ENCODE peak calls at places on chromosomes 1 and 21, in eight cellular contexts. P is Daoy, E is AG04449, H is NCI-H524, L is body of pancreas, Y is iPS-NIHi11, Q is MCF 10A, G is foreskin fibroblast. N is an unnamed sample.

GRCh38 chr1:240285541-240285940 is 193.9 kb downstream of the FMN2 start:
- DNase-seq in P (no peak), G (peak), Y (no peak), E (peak), H (no peak), L (no peak), Q (peak), N (no peak)

GRCh38 chr1:234896477-234897364 is 231.9 kb downstream of the TOMM20 start:
- DNase-seq in H (no peak), E (no peak), L (no peak), Y (no peak), Q (no peak), G (no peak), P (peak), N (no peak)

GRCh38 chr1:167516404-167517388 is 1.6 kb downstream of the CD247 start:
- DNase-seq in G (no peak), L (no peak), Y (no peak), E (no peak), P (no peak), H (no peak), Q (no peak), N (no peak)

GRCh38 chr1:218669431-218669830 is 324.3 kb downstream of the TGFB2 start:
- DNase-seq in H (no peak), L (no peak), Y (no peak), Q (no peak), P (no peak), G (peak), E (no peak), N (no peak)

GRCh38 chr1:41920658-41921057 is 1.9 kb upstream of the HIVEP3 start:
- DNase-seq in H (peak), E (no peak), P (peak), L (no peak), G (peak), Y (no peak), Q (peak), N (no peak)

GRCh38 chr1:160460214-160460642 is 59.9 kb downstream of the VANGL2 start:
- DNase-seq in H (no peak), L (no peak), Q (no peak), P (no peak), G (no peak), Y (no peak), E (no peak), N (no peak)

GRCh38 chr1:62746086-62746808 is 37.7 kb upstream of the ATG4C start:
- DNase-seq in P (peak), G (peak), Q (peak), Y (peak), H (peak), L (no peak), E (no peak), N (no peak)

GRCh38 chr1:85230305-85230977 is 29.0 kb downstream of the C1orf52 start:
- DNase-seq in E (no peak), G (no peak), H (no peak), Y (peak), L (peak), Q (no peak), P (peak), N (no peak)

GRCh38 chr21:37532868-37533780 is 166.6 kb downstream of the DYRK1A start:
- DNase-seq in L (peak), Q (peak), E (no peak), G (no peak), Y (peak), P (peak), H (no peak), N (no peak)

GRCh38 chr1:76006234-76006633 is 68.3 kb upstream of the ST6GALNAC3 start:
- DNase-seq in E (no peak), Q (peak), L (peak), P (peak), Y (no peak), G (peak), H (no peak), N (peak)

GRCh38 chr1:41122851-41123518 is 101.5 kb upstream of the SLFNL1 start:
- DNase-seq in Y (peak), E (peak), P (peak), G (peak), H (peak), Q (peak), L (peak), N (peak)